ENCODE peak calls at places on chromosomes 7 and 10, in seven cellular contexts. W is stomach, N is upper lobe of left lung, D is prostate gland, S is transverse colon, C is HCT116, Y is GM12892. R is an unnamed sample.

GRCh38 chr10:74586088-74586585 is 240.3 kb upstream of the KAT6B start:
- DNase-seq in C (no peak), D (peak), W (no peak), S (no peak), Y (no peak), N (no peak), R (no peak)

GRCh38 chr7:259751-260405 is 30.1 kb upstream of the FOXL3 start:
- DNase-seq in C (no peak), W (no peak), N (peak), Y (no peak), D (no peak), S (no peak), R (no peak)

GRCh38 chr7:2110586-2111396 is 122.0 kb downstream of the MAD1L1 start:
- DNase-seq in C (no peak), S (no peak), D (no peak), Y (no peak), W (peak), N (peak), R (no peak)

GRCh38 chr7:13725591-13725990 is 263.9 kb downstream of the ETV1 start:
- DNase-seq in D (no peak), S (no peak), W (no peak), N (no peak), Y (no peak), C (no peak), R (no peak)

GRCh38 chr10:10854715-10855114 is 163.0 kb upstream of the CELF2 start:
- DNase-seq in D (no peak), N (no peak), S (no peak), W (no peak), C (no peak), Y (no peak), R (no peak)

GRCh38 chr10:93451244-93451947 is 30.7 kb downstream of the MYOF start:
- DNase-seq in C (no peak), S (no peak), Y (no peak), N (no peak), D (no peak), W (no peak), R (no peak)

GRCh38 chr7:10974717-10975032 is 1.0 kb downstream of the PHF14 start:
- DNase-seq in D (no peak), N (no peak), W (no peak), S (no peak), C (no peak), Y (no peak), R (no peak)

GRCh38 chr7:45055016-45055415 is 33.8 kb downstream of the NACAD start:
- DNase-seq in S (no peak), N (no peak), Y (no peak), W (no peak), C (no peak), D (no peak), R (no peak)

GRCh38 chr10:122875843-122876492 is 3.4 kb downstream of the FAM24B start:
- DNase-seq in Y (no peak), W (no peak), S (no peak), D (no peak), C (no peak), N (no peak), R (no peak)

GRCh38 chr10:133396035-133396624 is 2.2 kb downstream of the MTG1 start:
- DNase-seq in N (peak), S (no peak), W (peak), D (no peak), Y (no peak), C (no peak), R (no peak)

GRCh38 chr7:14381306-14381705 is 391.8 kb upstream of the ETV1 start:
- DNase-seq in S (no peak), N (no peak), C (no peak), D (no peak), Y (no peak), W (no peak), R (no peak)

GRCh38 chr7:151051108-151051507 is 2.8 kb downstream of the ASIC3 start:
- DNase-seq in Y (no peak), C (no peak), W (peak), S (peak), D (no peak), N (peak), R (no peak)

GRCh38 chr7:41633690-41634089 is 69.2 kb downstream of the INHBA start:
- DNase-seq in N (no peak), S (no peak), Y (no peak), D (no peak), C (no peak), W (no peak), R (no peak)

GRCh38 chr7:88759216-88759955 is at the start of gene ZNF804B:
- DNase-seq in W (no peak), D (peak), S (peak), Y (no peak), N (peak), C (no peak), R (no peak)

DNA sequence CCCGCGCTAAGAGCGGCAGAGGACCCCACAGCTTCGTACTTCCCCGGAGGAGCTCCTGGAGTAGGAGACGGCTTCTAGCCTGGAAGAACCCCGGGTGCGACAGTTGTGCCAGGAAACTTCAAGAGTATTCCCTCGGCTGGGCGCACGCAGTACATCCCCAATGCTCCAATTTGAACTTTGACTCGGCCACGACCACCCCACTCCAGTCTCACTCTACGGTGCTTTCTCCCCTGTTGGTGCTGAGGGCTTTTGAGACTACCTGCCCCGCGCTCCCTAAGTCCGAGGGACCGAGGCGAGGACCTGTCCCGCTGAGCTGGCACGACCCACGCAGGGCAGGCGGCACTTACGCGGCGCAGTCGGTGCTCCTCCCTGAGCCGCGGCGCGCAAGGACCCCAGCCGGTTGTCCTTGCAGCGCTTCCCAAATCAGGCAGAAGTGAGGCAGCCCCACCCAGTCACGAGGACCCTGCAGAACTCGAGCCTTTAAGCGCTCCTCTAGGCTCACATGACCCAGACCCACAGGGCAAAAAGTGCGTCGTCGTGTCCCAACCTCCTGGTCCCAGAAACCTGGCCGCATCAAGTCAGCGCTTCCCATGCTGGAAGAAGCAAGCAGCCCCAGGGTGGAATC is at the start of gene CPVL:
- DNase-seq in S (peak), C (peak), W (peak), D (peak), N (peak), Y (no peak), R (no peak)
- TF ChIP-seq POLR2AphosphoS5 in S (peak), C (peak), W (no peak), D (no peak), N (no peak), Y (no peak), R (no peak)

DNA sequence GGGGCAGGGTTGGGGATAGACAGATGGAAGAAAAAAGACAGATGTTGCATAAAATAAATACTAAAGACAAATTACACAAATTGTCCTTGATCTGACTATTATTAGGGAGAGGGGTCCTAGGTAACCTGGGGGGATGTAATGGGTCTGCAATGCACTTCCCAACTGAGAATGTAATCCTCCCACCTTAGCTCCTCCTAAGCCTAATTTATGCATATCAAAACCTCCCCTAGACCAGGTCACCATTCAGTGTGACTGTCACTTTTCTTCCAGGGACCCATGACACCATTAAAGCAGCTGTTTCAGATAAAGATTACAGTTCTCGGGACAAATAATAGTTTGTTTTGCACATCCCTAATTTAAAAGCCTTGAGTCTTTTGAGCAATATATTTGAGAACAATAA is 133.9 kb upstream of the FEZF1 start:
- DNase-seq in N (no peak), Y (no peak), C (no peak), D (no peak), S (no peak), W (no peak), R (no peak)
- TF ChIP-seq POLR2A in N (no peak), Y (no peak), C (no peak), D (no peak), S (no peak), W (no peak), R (no peak)

GRCh38 chr7:107946451-107946850 is 55.5 kb downstream of the DLD start:
- DNase-seq in Y (no peak), N (no peak), D (no peak), W (no peak), S (no peak), C (no peak), R (no peak)

GRCh38 chr7:107943018-107943417 is 52.0 kb downstream of the DLD start:
- DNase-seq in S (no peak), C (no peak), D (no peak), Y (no peak), N (no peak), W (no peak), R (no peak)

GRCh38 chr7:107946881-107947280 is 55.9 kb downstream of the DLD start:
- DNase-seq in D (no peak), Y (no peak), N (no peak), W (no peak), C (no peak), S (no peak), R (no peak)

GRCh38 chr7:107944776-107945175 is 53.8 kb downstream of the DLD start:
- DNase-seq in N (no peak), W (no peak), Y (no peak), S (no peak), D (no peak), C (no peak), R (no peak)

GRCh38 chr7:107945332-107945731 is 54.3 kb downstream of the DLD start:
- DNase-seq in N (no peak), Y (no peak), D (no peak), S (no peak), W (no peak), C (no peak), R (no peak)
- TF ChIP-seq POLR2AphosphoS5 in N (no peak), Y (no peak), D (no peak), S (no peak), W (no peak), C (no peak), R (no peak)

GRCh38 chr10:68602434-68602833 is 42.3 kb downstream of the TET1 start:
- DNase-seq in D (no peak), C (no peak), W (no peak), N (no peak), S (no peak), Y (no peak), R (no peak)

GRCh38 chr10:68601490-68602265 is 41.5 kb downstream of the TET1 start:
- DNase-seq in N (no peak), Y (no peak), W (no peak), S (no peak), C (no peak), D (no peak), R (no peak)

GRCh38 chr10:68599754-68600040 is 39.6 kb downstream of the TET1 start:
- DNase-seq in Y (no peak), N (no peak), D (no peak), C (no peak), W (no peak), S (no peak), R (no peak)

GRCh38 chr10:68598978-68599753 is 39.0 kb downstream of the TET1 start:
- DNase-seq in C (no peak), S (peak), D (peak), N (peak), W (peak), Y (no peak), R (no peak)

GRCh38 chr10:68600041-68600778 is 40.1 kb downstream of the TET1 start:
- DNase-seq in W (peak), C (peak), S (peak), D (peak), N (no peak), Y (peak), R (peak)
- TF ChIP-seq POLR2A in W (no peak), C (peak), S (no peak), D (peak), N (no peak), Y (peak), R (peak)

GRCh38 chr10:97192952-97193435 is 7.2 kb upstream of the SLIT1 start:
- DNase-seq in D (no peak), Y (no peak), C (no peak), W (no peak), N (no peak), S (no peak), R (no peak)

GRCh38 chr10:97197030-97197500 is 11.3 kb upstream of the SLIT1 start:
- DNase-seq in C (no peak), D (peak), S (no peak), Y (no peak), W (no peak), N (no peak), R (no peak)

GRCh38 chr10:97195654-97196212 is 10.0 kb upstream of the SLIT1 start:
- DNase-seq in S (no peak), Y (no peak), D (no peak), W (no peak), C (no peak), N (no peak), R (no peak)

GRCh38 chr10:97200616-97201015 is 14.9 kb upstream of the SLIT1 start:
- DNase-seq in C (no peak), D (no peak), N (no peak), Y (no peak), S (no peak), W (no peak), R (no peak)

GRCh38 chr10:97196213-97197029 is 10.7 kb upstream of the SLIT1 start:
- DNase-seq in W (peak), C (peak), D (peak), N (peak), Y (peak), S (peak), R (peak)
- TF ChIP-seq POLR2AphosphoS5 in W (no peak), C (no peak), D (no peak), N (no peak), Y (no peak), S (no peak), R (no peak)

DNA sequence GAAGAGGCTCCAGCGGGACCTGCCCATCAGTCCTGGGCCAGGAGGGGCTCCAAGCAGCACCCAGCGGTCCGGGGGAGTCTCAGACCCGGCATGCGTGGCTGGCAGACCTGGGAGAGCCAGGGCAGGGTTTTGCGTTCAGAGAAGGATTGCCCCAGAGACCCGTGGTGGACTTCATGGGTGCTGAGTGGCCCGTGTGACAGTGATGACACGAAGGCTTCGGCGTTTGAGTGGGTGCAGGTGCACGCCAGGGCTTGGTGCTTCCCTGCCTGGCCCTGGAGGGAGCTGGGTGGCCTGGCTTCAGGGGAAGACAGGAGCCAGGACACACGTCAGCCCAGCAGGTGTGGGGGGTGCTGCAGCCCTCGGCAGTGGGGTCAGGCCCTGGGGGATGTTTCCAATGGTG is 13.9 kb downstream of the ORAI2 start:
- DNase-seq in Y (no peak), D (no peak), S (no peak), N (peak), C (no peak), W (no peak), R (no peak)
- TF ChIP-seq POLR2A in Y (no peak), D (no peak), S (no peak), N (no peak), C (no peak), W (no peak), R (no peak)

DNA sequence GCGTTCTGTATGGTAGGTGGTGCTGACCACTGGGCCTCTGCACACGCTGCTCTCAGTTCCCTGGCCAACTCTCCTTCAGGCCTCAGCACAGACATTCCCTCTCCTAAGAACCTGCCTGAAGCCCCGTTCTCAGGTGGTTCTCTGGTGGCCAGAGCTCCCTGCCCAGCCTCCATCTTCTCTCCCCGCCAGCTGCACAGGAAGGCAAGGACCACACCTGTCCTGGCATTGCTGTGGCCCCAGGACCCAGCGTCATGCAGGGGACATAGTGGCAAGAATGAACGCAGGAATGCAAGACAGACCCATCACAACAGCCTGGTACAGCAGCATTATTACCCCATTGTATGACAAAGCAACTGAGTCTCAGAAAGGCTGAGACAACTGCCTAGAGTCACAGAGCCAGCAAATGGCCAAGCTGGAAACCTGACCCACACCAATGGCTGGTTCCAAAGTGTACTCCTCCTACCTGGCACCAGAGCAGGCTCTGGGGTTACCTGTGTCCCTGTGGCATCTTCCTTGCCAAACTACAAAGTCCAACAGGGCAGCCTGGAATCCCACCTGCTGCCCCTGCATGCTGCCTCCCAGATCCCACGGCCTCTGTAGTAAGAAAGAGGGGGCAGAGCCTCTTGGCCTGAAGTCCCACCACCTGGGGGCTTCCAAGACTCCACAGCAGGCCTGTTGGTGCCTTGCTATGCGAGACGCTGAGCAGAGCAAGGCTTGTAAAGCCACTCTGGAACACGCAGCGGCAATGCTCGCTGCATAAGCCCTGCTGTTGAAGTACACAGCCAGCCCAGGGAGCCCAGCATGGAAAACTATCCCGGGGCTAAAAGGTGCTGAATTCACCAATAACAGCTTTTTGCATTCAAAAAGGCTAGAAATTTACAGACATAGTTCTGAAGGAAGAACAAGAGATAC is 73.3 kb downstream of the CHST15 start:
- DNase-seq in S (no peak), N (no peak), W (no peak), Y (no peak), D (no peak), C (no peak), R (no peak)
- TF ChIP-seq POLR2AphosphoS5 in S (no peak), N (no peak), W (no peak), Y (no peak), D (no peak), C (no peak), R (no peak)

DNA sequence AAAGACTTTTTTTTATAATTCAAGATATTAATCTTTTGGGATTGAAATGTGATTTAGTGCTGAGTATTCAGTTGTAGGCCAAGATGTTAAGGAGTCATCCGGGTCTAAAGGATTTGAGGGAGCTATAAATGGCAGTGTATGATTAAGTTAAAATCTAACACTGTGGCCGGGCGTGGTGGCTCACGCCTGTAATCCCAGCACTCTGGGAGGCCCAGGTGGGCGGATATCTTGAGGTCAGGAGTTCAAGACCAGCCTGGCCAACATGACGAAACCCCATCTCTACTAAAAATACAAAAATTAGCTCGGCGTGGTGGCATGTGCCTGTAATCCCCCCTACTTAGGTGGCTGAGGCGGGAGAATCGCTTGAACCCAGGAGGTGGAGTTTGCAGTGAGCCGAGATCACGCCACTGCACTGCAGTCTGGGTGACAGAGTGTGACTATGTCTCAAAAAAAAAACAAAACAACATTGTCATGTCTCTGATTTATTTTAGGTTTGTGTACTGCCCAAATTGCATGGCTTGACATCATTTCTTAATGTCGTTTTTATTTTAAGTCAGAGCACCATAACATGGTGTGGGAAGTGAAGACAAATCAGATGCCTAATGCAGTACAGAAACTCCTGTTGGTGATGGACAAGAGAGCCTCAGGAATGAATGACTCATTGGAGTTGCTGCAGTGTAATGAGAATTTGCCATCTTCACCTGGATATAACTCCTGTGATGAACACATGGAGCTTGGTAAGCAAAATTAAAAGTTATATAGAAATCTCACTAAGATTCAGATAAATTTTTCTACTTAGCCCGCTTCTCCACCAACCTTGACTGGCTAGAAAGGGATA is 10.7 kb downstream of the HBP1 start:
- DNase-seq in S (no peak), Y (no peak), D (no peak), C (peak), W (no peak), N (no peak), R (no peak)
- TF ChIP-seq POLR2A in S (no peak), Y (no peak), D (no peak), C (no peak), W (no peak), N (no peak), R (no peak)

GRCh38 chr7:146713907-146714306 is 597.3 kb downstream of the CNTNAP2 start:
- DNase-seq in Y (no peak), C (no peak), W (no peak), N (no peak), D (no peak), S (no peak), R (no peak)
- TF ChIP-seq POLR2AphosphoS5 in Y (no peak), C (no peak), W (no peak), N (no peak), D (no peak), S (no peak), R (no peak)